ENCODE peak calls at places on chromosomes 1 and 21, in six cellular contexts. I is tibial nerve, F is SK-N-SH, C is sigmoid colon, J is suprapubic skin, E is H1. V is an unnamed sample.

GRCh38 chr1:41439234-41439633 is 45.2 kb downstream of the EDN2 start:
- DNase-seq in I (no peak), F (no peak), C (no peak), J (no peak), E (no peak), V (no peak)

GRCh38 chr1:24384251-24385090 is 29.1 kb downstream of the STPG1 start:
- DNase-seq in I (no peak), F (no peak), C (no peak), J (peak; percentile 73), E (peak; percentile 30), V (peak; percentile 48)

GRCh38 chr1:81042225-81042624 is 758.5 kb upstream of the ADGRL2 start:
- DNase-seq in I (no peak), F (no peak), C (no peak), J (no peak), E (no peak), V (no peak)

GRCh38 chr1:208222376-208223110 is 21.6 kb downstream of the PLXNA2 start:
- DNase-seq in I (no peak), F (no peak), C (no peak), J (no peak), E (no peak), V (no peak)

GRCh38 chr1:215667796-215668195 is 100.7 kb downstream of the KCTD3 start:
- DNase-seq in I (no peak), F (no peak), C (no peak), J (no peak), E (no peak), V (no peak)

GRCh38 chr1:53214541-53214940 is 5.9 kb downstream of the CZIB start:
- DNase-seq in I (no peak), F (no peak), C (no peak), J (peak; percentile 9), E (no peak), V (no peak)

GRCh38 chr1:48831579-48831978 is 54.9 kb upstream of the BEND5 start:
- DNase-seq in I (no peak), F (no peak), C (no peak), J (no peak), E (no peak), V (no peak)

GRCh38 chr1:157154940-157155514 is 16.8 kb upstream of the ETV3 start:
- DNase-seq in I (no peak), F (no peak), C (no peak), J (no peak), E (no peak), V (peak; percentile 89)

GRCh38 chr1:205240118-205240517 is 12.4 kb downstream of the TMCC2 start:
- DNase-seq in I (no peak), F (no peak), C (no peak), J (peak; percentile 52), E (no peak), V (peak; percentile 15)
- H3K4me3 ChIP-seq in I (no peak overlapping the region), F (no peak overlapping the region), C (no peak overlapping the region), J (no peak overlapping the region), E (no peak overlapping the region), V (no peak overlapping the region)

GRCh38 chr1:2642131-2642559 is 9.3 kb upstream of the MMEL1 start:
- DNase-seq in I (no peak), F (no peak), C (peak; percentile 70), J (no peak), E (no peak), V (peak; percentile 23)

GRCh38 chr1:2641381-2642130 is 8.7 kb upstream of the MMEL1 start:
- DNase-seq in I (no peak), F (peak; percentile 53), C (no peak), J (no peak), E (no peak), V (peak; percentile 24)

GRCh38 chr1:2644171-2644570 is 11.4 kb upstream of the MMEL1 start:
- DNase-seq in I (no peak), F (no peak), C (peak; percentile 58), J (no peak), E (no peak), V (peak; percentile 25)

GRCh38 chr1:2643414-2644077 is 10.7 kb upstream of the MMEL1 start:
- DNase-seq in I (no peak), F (no peak), C (no peak), J (no peak), E (no peak), V (no peak)

GRCh38 chr1:2642560-2643413 is 10.0 kb upstream of the MMEL1 start:
- DNase-seq in I (peak; percentile 80), F (peak; percentile 100), C (peak; percentile 96), J (peak; percentile 94), E (peak; percentile 94), V (peak; percentile 90)
- TF ChIP-seq CTCF in I (no peak), F (no peak), C (no peak), J (peak; percentile 25), E (no peak), V (no peak)

GRCh38 chr1:15696956-15697521 is 12.9 kb downstream of the PLEKHM2 start:
- DNase-seq in I (no peak), F (no peak), C (no peak), J (no peak), E (no peak), V (no peak)
- TF ChIP-seq EP300 in I (peak; percentile 15), F (no peak), C (no peak), J (no peak), E (no peak), V (no peak)

DNA sequence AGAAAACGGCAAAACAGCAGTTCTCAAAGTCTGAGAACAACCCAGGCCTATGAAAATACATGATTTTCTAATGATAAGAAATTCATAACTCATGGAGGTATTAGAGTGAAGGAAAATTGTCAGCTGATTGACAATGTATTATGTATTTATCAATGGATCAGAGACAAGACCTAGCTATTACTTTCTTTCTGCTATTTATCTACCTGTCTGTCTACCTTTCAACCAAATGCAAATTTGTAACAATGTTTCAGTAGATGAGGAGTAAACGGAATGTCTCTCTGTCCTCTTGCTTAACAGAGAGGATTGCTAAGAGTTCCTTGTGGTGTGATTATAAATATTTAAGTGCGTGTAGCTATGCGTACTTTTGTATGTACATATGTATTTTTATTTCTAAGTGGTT is 568.7 kb upstream of the RGS18 start:
- DNase-seq in I (no peak), F (no peak), C (no peak), J (no peak), E (no peak), V (no peak)
- H3K4me3 ChIP-seq in I (no peak overlapping the region), F (no peak overlapping the region), C (no peak overlapping the region), J (no peak overlapping the region), E (no peak overlapping the region), V (no peak overlapping the region)

GRCh38 chr1:180568211-180568610 is 9.4 kb downstream of the OVAAL start:
- DNase-seq in I (no peak), F (no peak), C (no peak), J (no peak), E (no peak), V (no peak)
- TF ChIP-seq CTCF in I (no peak), F (no peak), C (no peak), J (no peak), E (no peak), V (no peak)

DNA sequence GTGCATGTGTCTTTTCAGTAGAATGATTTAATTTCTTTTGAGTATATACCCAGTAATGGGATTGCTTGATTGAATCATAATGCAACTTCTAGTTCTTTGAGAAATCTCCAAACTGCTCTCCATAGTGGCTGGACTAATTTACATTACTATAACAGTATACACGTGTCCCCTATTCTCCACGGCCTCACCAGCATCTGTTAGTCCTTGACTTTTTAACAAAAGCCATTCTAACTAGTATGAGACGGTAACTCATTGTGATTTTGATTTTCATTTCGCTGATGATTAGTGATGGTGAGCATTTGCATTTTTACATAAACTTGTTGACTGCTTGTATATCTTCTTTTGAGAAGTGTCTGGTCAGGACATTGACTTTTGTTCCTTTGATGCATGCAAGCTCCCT is 51.8 kb upstream of the LPGAT1 start:
- DNase-seq in I (no peak), F (no peak), C (no peak), J (no peak), E (no peak), V (no peak)
- TF ChIP-seq EP300 in I (no peak), F (no peak), C (no peak), J (no peak), E (no peak), V (no peak)

DNA sequence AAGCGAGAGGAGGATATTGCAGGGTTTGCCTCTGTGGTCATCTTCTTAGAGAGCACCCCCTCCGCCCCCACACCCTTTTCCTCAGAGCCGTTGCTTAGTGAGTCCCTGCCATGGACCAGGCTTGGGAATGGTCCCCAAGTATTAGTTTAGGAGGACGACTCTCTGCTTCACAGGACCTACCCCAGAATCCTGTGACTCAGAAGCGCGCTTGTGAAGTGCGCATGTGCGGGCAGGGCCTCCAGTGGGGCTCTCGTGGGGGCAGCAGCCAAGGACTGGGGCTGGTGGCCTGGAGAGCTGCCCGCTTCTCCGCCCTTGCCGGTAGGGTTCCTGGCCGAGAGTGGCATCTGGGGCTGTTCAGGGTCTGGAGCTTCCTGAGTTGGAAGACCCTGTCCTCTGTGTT is 37.3 kb upstream of the HMGN1 start:
- DNase-seq in I (no peak), F (no peak), C (peak; percentile 69), J (no peak), E (no peak), V (peak; percentile 37)
- H3K4me3 ChIP-seq in I (peak overlapping the region; percentile 47), F (peak overlapping the region; percentile 17), C (peak overlapping the region; percentile 49), J (peak overlapping the region; percentile 34), E (no peak overlapping the region), V (peak overlapping the region; percentile 36)

DNA sequence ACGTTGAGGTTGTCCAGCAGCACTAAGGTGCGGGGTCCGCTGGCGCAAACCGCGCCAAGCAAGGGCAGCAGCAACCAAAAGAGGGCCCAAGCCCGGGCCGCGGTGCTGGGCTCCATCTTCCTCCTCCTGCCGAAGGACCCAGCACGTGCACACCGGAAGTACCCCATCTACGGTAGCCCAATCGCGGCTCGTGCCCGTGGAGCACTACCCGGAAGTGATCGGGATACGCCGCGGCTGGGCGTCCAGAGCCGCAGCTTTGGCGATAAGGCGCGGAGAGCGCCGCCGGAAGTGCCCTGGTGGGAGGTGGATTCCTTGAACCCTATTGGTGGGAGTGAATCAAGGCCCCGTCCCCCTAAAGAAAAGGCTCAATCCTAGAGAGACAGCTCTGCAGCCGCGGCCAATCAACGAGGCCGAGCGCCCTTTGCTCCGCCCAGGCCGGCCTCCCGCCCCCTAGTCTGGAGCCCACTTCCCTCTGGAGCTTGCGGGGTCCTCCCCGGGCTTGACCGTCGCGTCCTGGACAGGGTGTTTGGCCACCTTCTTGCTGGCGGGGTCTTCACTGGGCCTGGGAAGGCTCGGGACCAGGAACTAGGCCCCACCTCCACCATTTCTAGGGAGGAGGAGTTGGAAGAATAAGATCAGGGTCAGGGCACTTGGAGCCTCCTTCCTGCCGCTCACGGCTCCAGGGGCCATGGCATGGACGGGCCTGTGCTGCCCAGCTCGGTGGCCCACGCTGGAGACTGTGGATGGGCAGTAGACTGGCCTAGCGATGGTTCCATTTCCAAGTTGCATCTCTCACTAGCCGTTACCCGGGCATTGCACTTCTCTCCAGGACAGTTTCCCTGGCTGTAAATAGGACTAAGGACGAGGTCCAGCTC is at the start of gene DDOST:
- DNase-seq in I (peak; percentile 81), F (peak; percentile 98), C (peak; percentile 98), J (peak; percentile 96), E (peak; percentile 95), V (peak; percentile 96)
- TF ChIP-seq CTCF in I (no peak), F (peak; percentile 49), C (no peak), J (peak; percentile 56), E (peak; percentile 47), V (peak; percentile 53)

DNA sequence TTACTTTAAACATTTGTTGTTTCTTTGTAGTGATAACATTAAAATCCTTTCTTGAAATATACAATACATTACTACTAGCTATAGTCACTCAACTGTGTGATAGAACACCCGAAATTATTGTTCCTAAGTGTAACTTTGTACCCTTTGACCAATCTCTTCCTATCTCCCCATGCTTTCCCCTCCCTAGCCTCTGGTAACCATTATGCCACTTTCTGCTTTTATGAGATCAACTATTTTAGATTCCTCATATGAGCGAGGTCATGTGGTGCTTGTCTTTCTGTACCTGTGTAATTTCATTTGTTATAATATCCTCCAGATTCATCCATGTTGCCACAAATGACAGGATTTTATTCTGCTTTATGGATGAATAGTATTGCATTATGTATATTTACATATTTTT is 629.0 kb downstream of the USP25 start:
- DNase-seq in I (no peak), F (no peak), C (no peak), J (no peak), E (no peak), V (no peak)
- TF ChIP-seq EP300 in I (no peak), F (no peak), C (no peak), J (no peak), E (no peak), V (no peak)